ENCODE peak calls at places on chromosomes 7 and 10, in four cellular contexts. Q is astrocyte of the spinal cord, A is WERI-Rb-1, B is uterus. I is an unnamed sample.

GRCh38 chr7:58086871-58087535 is 637.0 kb downstream of the ZNF716 start:
- DNase-seq in Q (no peak), A (no peak), B (no peak), I (no peak)

GRCh38 chr7:94223375-94224084 is 171.2 kb upstream of the COL1A2 start:
- DNase-seq in Q (peak), A (no peak), B (no peak), I (peak)

GRCh38 chr7:92135100-92135429 is 788 bp upstream of the CYP51A1 start:
- DNase-seq in Q (no peak), A (peak), B (no peak), I (peak)

GRCh38 chr7:26368542-26368941 is 76.9 kb downstream of the SNX10 start:
- DNase-seq in Q (peak), A (no peak), B (no peak), I (peak)

GRCh38 chr10:51700228-51700835 is 937 bp upstream of the CSTF2T start:
- DNase-seq in Q (peak), A (no peak), B (peak), I (no peak)

GRCh38 chr10:66349726-66350125 is 576.1 kb upstream of the LRRTM3 start:
- DNase-seq in Q (peak), A (no peak), B (no peak), I (no peak)

GRCh38 chr10:121437596-121437995 is 160.6 kb downstream of the FGFR2 start:
- DNase-seq in Q (no peak), A (peak), B (peak), I (no peak)

GRCh38 chr7:21944616-21945373 is 904 bp downstream of the CDCA7L start:
- DNase-seq in Q (peak), A (peak), B (no peak), I (no peak)

GRCh38 chr7:41792099-41792498 is 89.2 kb upstream of the INHBA start:
- DNase-seq in Q (no peak), A (no peak), B (no peak), I (peak)

GRCh38 chr10:49047128-49047639 is 68.1 kb downstream of the VSTM4 start:
- DNase-seq in Q (no peak), A (no peak), B (no peak), I (no peak)

GRCh38 chr10:68333058-68333395 is 299 bp upstream of the PBLD start:
- DNase-seq in Q (no peak), A (no peak), B (no peak), I (peak)

GRCh38 chr7:148045521-148045920 is 545.0 kb upstream of the C7orf33 start:
- DNase-seq in Q (no peak), A (no peak), B (no peak), I (no peak)

GRCh38 chr7:80783177-80783687 is 135.6 kb downstream of the SEMA3C start:
- DNase-seq in Q (no peak), A (no peak), B (no peak), I (no peak)

GRCh38 chr7:124261710-124262109 is 228.8 kb upstream of the TMEM229A start:
- DNase-seq in Q (no peak), A (no peak), B (no peak), I (no peak)

GRCh38 chr7:1278543-1278942 is 45.9 kb downstream of the UNCX start:
- DNase-seq in Q (no peak), A (no peak), B (no peak), I (no peak)

GRCh38 chr10:132366499-132366898 is 30.5 kb upstream of the PWWP2B start:
- DNase-seq in Q (no peak), A (no peak), B (no peak), I (no peak)

GRCh38 chr7:16078076-16078952 is 343.0 kb downstream of the CRPPA start:
- DNase-seq in Q (peak), A (peak), B (no peak), I (peak)

GRCh38 chr10:7409045-7409731 is 1.6 kb downstream of the SFMBT2 start:
- DNase-seq in Q (no peak), A (no peak), B (peak), I (no peak)

GRCh38 chr10:42652860-42653259 is 14.5 kb upstream of the ZNF33B start:
- DNase-seq in Q (no peak), A (no peak), B (no peak), I (no peak)

GRCh38 chr7:11707606-11708193 is 124.3 kb downstream of the THSD7A start:
- DNase-seq in Q (peak), A (no peak), B (no peak), I (peak)

GRCh38 chr7:116948934-116949333 is 4.4 kb upstream of the ST7 start:
- DNase-seq in Q (no peak), A (no peak), B (no peak), I (no peak)

GRCh38 chr10:47294501-47294900 is 5.5 kb upstream of the GDF10 start:
- DNase-seq in Q (no peak), A (no peak), B (no peak), I (no peak)

GRCh38 chr10:21724695-21725371 is 190.8 kb downstream of the MLLT10 start:
- DNase-seq in Q (peak), A (no peak), B (peak), I (peak)

GRCh38 chr7:72170489-72170888 is 241.6 kb downstream of the CALN1 start:
- DNase-seq in Q (no peak), A (no peak), B (no peak), I (no peak)

GRCh38 chr7:135232720-135233119 is 918 bp upstream of the STRA8 start:
- DNase-seq in Q (no peak), A (peak), B (no peak), I (no peak)

GRCh38 chr7:151794508-151795167 is 82.3 kb downstream of the PRKAG2 start:
- DNase-seq in Q (peak), A (peak), B (no peak), I (no peak)

GRCh38 chr10:111151595-111151994 is 74.8 kb downstream of the ADRA2A start:
- DNase-seq in Q (no peak), A (no peak), B (no peak), I (no peak)

GRCh38 chr7:37832194-37832593 is 16.2 kb upstream of the NME8 start:
- DNase-seq in Q (no peak), A (no peak), B (peak), I (peak)

GRCh38 chr7:79282882-79283602 is 170.4 kb downstream of the MAGI2 start:
- DNase-seq in Q (peak), A (no peak), B (no peak), I (peak)

GRCh38 chr7:98902523-98902922 is 24.2 kb downstream of the TRRAP start:
- DNase-seq in Q (no peak), A (no peak), B (no peak), I (no peak)

GRCh38 chr7:95238252-95238938 is 85.9 kb downstream of the PON1 start:
- DNase-seq in Q (no peak), A (no peak), B (no peak), I (no peak)

GRCh38 chr7:76071316-76072242 is 23.7 kb downstream of the MDH2 start:
- DNase-seq in Q (no peak), A (peak), B (peak), I (peak)

GRCh38 chr7:66198461-66198860 is 6.7 kb upstream of the TPST1 start:
- DNase-seq in Q (no peak), A (no peak), B (no peak), I (no peak)

GRCh38 chr7:36198854-36199266 is 45.8 kb downstream of the EEPD1 start:
- DNase-seq in Q (peak), A (no peak), B (no peak), I (no peak)

GRCh38 chr7:113710310-113711106 is 208.3 kb downstream of the PPP1R3A start:
- DNase-seq in Q (peak), A (peak), B (no peak), I (peak)

GRCh38 chr7:140674899-140675701 is 2.4 kb downstream of the ADCK2 start:
- DNase-seq in Q (peak), A (peak), B (no peak), I (peak)

GRCh38 chr10:86642499-86642898 is 11.8 kb upstream of the OPN4 start:
- DNase-seq in Q (peak), A (no peak), B (no peak), I (peak)
- TF ChIP-seq CTCF in Q (no peak), A (no peak), B (no peak), I (no peak)

DNA sequence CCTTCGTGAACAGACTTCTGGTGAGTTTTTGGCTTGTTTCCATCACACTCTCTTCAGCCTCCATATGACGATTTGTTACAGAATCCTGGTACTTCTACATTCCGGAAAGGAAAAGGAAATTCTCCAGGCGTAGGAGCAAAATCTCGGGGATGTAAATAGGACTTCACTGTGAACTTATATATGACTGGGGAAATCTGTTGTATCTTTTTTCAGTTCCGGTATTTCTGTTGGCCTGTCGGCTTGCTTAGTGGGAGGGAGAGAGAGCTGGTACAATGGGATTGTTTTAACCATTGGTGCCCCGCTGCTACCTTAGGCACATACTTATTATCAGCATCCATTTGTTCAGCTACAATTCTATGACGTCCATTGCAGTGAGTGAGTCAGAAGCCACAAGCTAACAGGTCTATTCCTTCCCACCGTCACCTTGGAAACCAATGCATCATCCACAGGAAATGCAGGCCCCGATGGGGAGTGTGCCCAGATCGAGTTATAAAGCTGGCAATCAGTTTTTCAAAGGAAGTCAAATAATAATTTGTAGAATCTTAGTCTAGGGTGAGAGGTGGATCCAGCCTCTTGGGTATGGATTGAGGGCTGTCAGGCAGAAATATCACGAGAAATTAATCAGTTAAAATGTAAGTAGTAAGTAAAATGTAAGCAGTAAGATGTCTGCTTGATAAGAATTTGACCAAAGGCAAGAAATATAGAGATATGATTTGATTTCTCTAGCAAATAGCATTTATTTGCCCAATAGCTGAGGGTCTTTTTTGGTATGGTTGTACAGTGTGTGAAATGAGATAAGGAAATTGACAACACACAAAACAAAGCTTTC is 92.0 kb upstream of the MKLN1 start:
- DNase-seq in Q (peak), A (no peak), B (peak), I (peak)
- H3K4me3 ChIP-seq in Q (no peak), A (no peak), B (no peak), I (no peak)

GRCh38 chr10:79044036-79044664 is 24.6 kb upstream of the ZMIZ1 start:
- DNase-seq in Q (no peak), A (no peak), B (peak), I (no peak)
- TF ChIP-seq CTCF in Q (no peak), A (no peak), B (no peak), I (no peak)

DNA sequence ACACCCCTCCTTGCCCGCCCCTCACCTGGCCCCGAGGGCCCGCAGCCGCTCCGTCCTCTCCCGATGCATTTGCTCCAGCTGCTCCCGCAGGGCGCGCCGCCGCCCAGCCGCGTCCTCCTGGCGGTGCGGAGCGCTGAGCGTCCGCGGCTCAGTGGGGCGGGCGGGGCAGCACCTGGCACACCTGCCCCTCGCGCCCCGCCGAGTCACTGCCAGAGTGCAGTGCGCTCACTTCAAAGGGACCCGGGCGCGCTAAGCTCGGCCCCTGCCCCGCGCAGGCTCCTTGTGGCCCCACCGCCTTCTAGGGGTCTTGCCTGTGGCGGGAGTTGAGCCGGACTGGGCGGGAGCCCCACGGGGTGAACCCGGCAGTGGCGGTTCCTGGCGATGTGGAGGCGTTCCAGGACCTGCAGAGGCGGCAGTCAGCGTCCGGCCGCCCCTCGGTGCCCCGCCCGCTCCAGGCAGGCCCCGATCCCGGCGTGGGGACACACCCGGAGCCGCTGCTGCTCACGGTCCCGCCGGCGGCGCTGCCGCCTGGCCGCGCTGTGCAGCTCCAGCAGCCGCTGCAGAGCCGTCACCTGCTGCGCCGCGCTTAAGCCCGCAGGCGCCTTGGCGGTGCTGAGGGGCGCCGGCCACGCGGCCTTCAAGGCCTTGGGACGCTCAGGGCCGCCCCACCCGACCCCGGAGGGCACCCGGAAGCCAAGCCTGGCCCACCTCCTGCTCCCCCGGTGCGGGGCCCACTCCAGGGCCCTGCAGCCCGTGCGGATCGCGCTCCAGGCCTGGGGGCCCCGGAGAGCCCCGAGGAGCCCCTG is 6.7 kb downstream of the ATP6V1F start:
- DNase-seq in Q (peak), A (peak), B (peak), I (no peak)
- H3K4me3 ChIP-seq in Q (peak), A (peak), B (peak), I (peak)

DNA sequence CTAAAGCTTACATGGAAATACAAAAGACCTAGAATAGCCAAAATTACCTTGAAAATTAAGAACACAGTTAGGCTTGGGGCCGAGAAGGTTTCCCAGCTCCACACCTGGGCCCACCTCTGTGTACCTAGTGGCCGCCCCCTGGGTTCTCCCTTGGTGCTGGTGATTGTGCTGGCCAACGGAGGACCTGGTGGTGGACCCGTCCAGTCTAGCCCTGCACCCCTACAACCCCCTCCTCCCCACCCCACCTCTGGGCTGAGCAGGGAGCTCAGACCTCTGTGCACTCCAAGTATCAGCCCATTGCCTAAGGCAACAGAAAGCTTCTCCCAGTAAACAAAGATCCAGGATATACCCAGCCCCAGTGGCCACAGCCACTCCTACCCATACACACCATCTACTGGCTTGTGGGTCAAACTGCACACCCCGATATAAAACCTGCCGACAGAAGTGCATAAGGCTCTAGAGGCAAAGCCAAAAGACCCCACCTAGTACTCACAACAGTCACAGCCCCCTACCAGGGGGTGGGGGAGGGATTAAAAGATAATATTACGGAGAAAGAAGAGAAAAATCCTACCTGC is 105.0 kb upstream of the DIP2C start:
- DNase-seq in Q (peak), A (peak), B (peak), I (no peak)
- TF ChIP-seq CTCF in Q (peak), A (peak), B (no peak), I (peak)

GRCh38 chr10:102714621-102715455 is at the start of gene SFXN2:
- DNase-seq in Q (no peak), A (peak), B (no peak), I (no peak)

GRCh38 chr10:102713814-102714620 is at the start of gene ARL3:
- DNase-seq in Q (peak), A (peak), B (peak), I (peak)

GRCh38 chr10:102713483-102713813 is 749 bp downstream of the ARL3 start:
- DNase-seq in Q (no peak), A (no peak), B (no peak), I (no peak)

GRCh38 chr10:102712089-102712488 is 2.1 kb downstream of the ARL3 start:
- DNase-seq in Q (no peak), A (no peak), B (no peak), I (no peak)

GRCh38 chr10:102712843-102713242 is 1.4 kb downstream of the ARL3 start:
- DNase-seq in Q (no peak), A (no peak), B (no peak), I (no peak)
- H3K4me3 ChIP-seq in Q (peak), A (peak), B (no peak), I (peak)

DNA sequence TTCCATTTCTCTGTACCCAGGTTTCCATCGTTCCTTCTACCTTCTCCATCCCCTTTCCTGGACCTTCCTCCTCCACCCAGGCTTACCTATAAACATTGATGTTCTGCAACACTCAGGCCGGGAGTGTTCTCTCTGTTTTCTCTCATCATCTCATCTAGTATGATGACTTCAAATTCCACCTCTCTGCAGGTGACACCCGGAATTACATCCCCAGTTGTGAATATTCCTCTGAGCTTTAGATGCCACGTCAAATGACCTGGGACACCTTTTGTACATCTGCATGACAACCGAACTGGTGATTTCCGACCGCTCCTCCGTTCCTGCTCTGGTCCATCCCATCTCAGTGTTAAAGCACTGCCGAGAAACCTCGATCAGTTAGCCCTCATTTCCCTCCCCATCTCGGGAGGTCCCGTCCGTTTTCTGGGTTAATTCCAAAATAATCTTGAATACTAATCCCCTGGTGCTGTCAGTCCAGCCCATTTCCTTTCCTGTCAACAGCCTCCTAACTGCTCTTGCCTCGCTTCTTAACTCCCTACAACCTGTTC is 76.7 kb upstream of the SAMD8 start:
- DNase-seq in Q (no peak), A (no peak), B (no peak), I (no peak)
- TF ChIP-seq CTCF in Q (no peak), A (no peak), B (no peak), I (peak)

DNA sequence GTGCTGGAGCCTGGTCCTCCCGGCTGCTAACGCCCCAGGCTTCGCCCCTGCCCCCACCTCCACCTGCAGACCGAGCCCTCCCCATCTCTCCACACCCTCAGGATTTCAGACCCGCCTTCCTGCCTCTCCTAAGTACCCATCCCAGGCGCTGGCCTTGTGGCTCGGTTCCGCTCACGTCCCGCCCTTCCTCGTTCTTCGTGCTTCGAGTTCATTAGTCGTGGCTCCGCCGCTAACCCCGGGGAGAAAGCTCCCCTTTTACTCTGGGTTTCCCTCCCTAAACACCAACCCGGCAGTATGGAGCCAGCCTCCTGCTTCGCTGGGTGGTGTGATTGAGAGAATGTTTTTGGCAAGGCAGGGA is 11.2 kb downstream of the EMX2 start:
- DNase-seq in Q (no peak), A (no peak), B (no peak), I (no peak)
- H3K4me3 ChIP-seq in Q (no peak), A (no peak), B (peak), I (no peak)

DNA sequence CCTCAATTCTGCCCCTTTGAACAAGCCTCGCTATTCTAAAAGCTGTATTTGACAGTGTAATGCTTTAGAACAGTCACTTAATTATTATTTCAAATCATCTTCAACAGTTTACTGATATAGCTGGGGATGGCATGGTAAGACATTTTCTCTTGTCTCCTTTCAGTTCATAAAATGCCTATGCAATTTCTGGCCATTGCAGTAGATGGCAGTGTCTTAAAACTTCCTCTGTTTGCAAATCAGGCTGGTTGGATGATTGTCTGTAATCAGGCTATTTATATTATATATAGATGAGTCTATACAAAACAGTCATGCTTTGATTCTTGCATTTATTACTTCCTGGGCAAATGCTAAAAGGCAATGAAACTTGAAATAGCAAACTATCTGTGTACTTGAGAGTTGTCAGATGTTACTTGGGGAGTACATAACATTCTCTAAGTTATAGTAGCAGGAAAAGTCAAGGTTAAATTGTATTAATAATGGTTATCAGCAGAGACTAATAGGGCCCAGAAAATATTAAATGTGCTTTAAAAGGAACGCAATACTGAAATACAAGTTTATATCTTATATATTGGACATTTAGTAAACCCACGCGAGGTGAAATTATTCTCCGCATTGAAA is 55.5 kb upstream of the LHFPL3 start:
- DNase-seq in Q (peak), A (peak), B (no peak), I (peak)
- TF ChIP-seq CTCF in Q (peak), A (peak), B (no peak), I (peak)